ENCODE peak calls at places on chromosomes 13 and 19, in four cellular contexts. One of them, this sample, is unnamed.

GRCh38 chr19:10113592-10113963 is 2.1 kb downstream of the P2RY11 start:
- DNase-seq in K562: no peak
- DNase-seq in CD8-positive, alpha-beta T cell: no peak
- DNase-seq in M059J: no peak
- DNase-seq in this sample: no peak

GRCh38 chr13:94813920-94814500 is 101.7 kb upstream of the SOX21 start:
- DNase-seq in K562: no peak
- DNase-seq in CD8-positive, alpha-beta T cell: no peak
- DNase-seq in M059J: no peak
- DNase-seq in this sample: no peak

GRCh38 chr19:2119916-2120785 is 23.4 kb downstream of the IZUMO4 start:
- DNase-seq in M059J: no peak
- DNase-seq in K562: no peak
- DNase-seq in CD8-positive, alpha-beta T cell: no peak
- DNase-seq in this sample: no peak

GRCh38 chr19:15538774-15539173 is 30.4 kb downstream of the CYP4F22 start:
- DNase-seq in CD8-positive, alpha-beta T cell: no peak
- DNase-seq in M059J: no peak
- DNase-seq in K562: no peak
- DNase-seq in this sample: no peak

GRCh38 chr19:4144666-4145261 is 8.7 kb upstream of the CREB3L3 start:
- DNase-seq in K562: peak
- DNase-seq in CD8-positive, alpha-beta T cell: no peak
- DNase-seq in M059J: peak
- DNase-seq in this sample: no peak

GRCh38 chr13:38979891-38980627 is 10.6 kb downstream of the STOML3 start:
- DNase-seq in CD8-positive, alpha-beta T cell: no peak
- DNase-seq in M059J: no peak
- DNase-seq in K562: no peak
- DNase-seq in this sample: no peak

GRCh38 chr19:51099070-51099382 is 9.2 kb downstream of the CTU1 start:
- DNase-seq in M059J: no peak
- DNase-seq in CD8-positive, alpha-beta T cell: no peak
- DNase-seq in K562: no peak
- DNase-seq in this sample: no peak

GRCh38 chr19:34373601-34374288 is 8.7 kb downstream of the GPI start:
- DNase-seq in M059J: no peak
- DNase-seq in K562: no peak
- DNase-seq in CD8-positive, alpha-beta T cell: no peak
- DNase-seq in this sample: no peak

GRCh38 chr19:42421591-42422031 is 5.6 kb downstream of the LIPE start:
- DNase-seq in K562: no peak
- DNase-seq in CD8-positive, alpha-beta T cell: no peak
- DNase-seq in M059J: peak
- DNase-seq in this sample: no peak

GRCh38 chr13:44786724-44787123 is 202.5 kb downstream of the NUFIP1 start:
- DNase-seq in CD8-positive, alpha-beta T cell: no peak
- DNase-seq in M059J: no peak
- DNase-seq in K562: no peak
- DNase-seq in this sample: no peak

GRCh38 chr13:110250258-110250891 is 56.6 kb downstream of the COL4A1 start:
- DNase-seq in K562: no peak
- DNase-seq in M059J: peak
- DNase-seq in CD8-positive, alpha-beta T cell: no peak
- DNase-seq in this sample: no peak

GRCh38 chr19:55482967-55483671 is 1.9 kb upstream of the NAT14 start:
- DNase-seq in K562: no peak
- DNase-seq in CD8-positive, alpha-beta T cell: no peak
- DNase-seq in M059J: no peak
- DNase-seq in this sample: no peak

GRCh38 chr19:19381007-19381926 is 24.2 kb upstream of the GATAD2A start:
- DNase-seq in CD8-positive, alpha-beta T cell: no peak
- DNase-seq in M059J: no peak
- DNase-seq in K562: no peak
- DNase-seq in this sample: no peak

GRCh38 chr19:3262362-3262761 is 37.9 kb downstream of the CELF5 start:
- DNase-seq in M059J: no peak
- DNase-seq in CD8-positive, alpha-beta T cell: no peak
- DNase-seq in K562: no peak
- DNase-seq in this sample: no peak

GRCh38 chr13:63167699-63168337 is 1752.2 kb upstream of the PCDH20 start:
- DNase-seq in M059J: no peak
- DNase-seq in CD8-positive, alpha-beta T cell: no peak
- DNase-seq in K562: no peak
- DNase-seq in this sample: no peak

GRCh38 chr13:27619093-27619705 is 1.1 kb downstream of the LNX2 start:
- DNase-seq in M059J: peak
- DNase-seq in K562: no peak
- DNase-seq in CD8-positive, alpha-beta T cell: no peak
- DNase-seq in this sample: no peak

GRCh38 chr13:60572003-60572792 is 175.2 kb downstream of the TDRD3 start:
- DNase-seq in K562: no peak
- DNase-seq in M059J: peak
- DNase-seq in CD8-positive, alpha-beta T cell: no peak
- DNase-seq in this sample: no peak

GRCh38 chr13:94322925-94323324 is 156.6 kb downstream of the DCT start:
- DNase-seq in M059J: peak
- DNase-seq in CD8-positive, alpha-beta T cell: no peak
- DNase-seq in K562: no peak
- DNase-seq in this sample: no peak

GRCh38 chr13:23506821-23507210 is 63.4 kb upstream of the TNFRSF19 start:
- DNase-seq in K562: no peak
- DNase-seq in CD8-positive, alpha-beta T cell: no peak
- DNase-seq in M059J: peak
- DNase-seq in this sample: no peak

GRCh38 chr19:35665157-35665556 is 1.2 kb upstream of the UPK1A start:
- DNase-seq in CD8-positive, alpha-beta T cell: no peak
- DNase-seq in K562: no peak
- DNase-seq in M059J: no peak
- DNase-seq in this sample: no peak

GRCh38 chr19:3444695-3445234 is 35.6 kb downstream of the SMIM24 start:
- DNase-seq in K562: no peak
- DNase-seq in CD8-positive, alpha-beta T cell: no peak
- DNase-seq in M059J: no peak
- DNase-seq in this sample: no peak

This sample was measured in midbrain.